ENCODE peak calls at places on chromosomes 12 and 14, in six cellular contexts. One of them, this sample, is unnamed.

GRCh38 chr14:103199141-103199540 is 75.9 kb downstream of the TNFAIP2 start:
- DNase-seq in GM12878: no peak
- DNase-seq in HCT116: no peak
- DNase-seq in A549: no peak
- DNase-seq in K562: no peak
- DNase-seq in HepG2: no peak
- DNase-seq in this sample: no peak

GRCh38 chr12:20342111-20342510 is 26.2 kb upstream of the PDE3A start:
- DNase-seq in GM12878: no peak
- DNase-seq in HCT116: no peak
- DNase-seq in A549: no peak
- DNase-seq in K562: no peak
- DNase-seq in HepG2: no peak
- DNase-seq in this sample: no peak

GRCh38 chr12:108854453-108855283 is 2.7 kb downstream of the SSH1 start:
- DNase-seq in GM12878: peak; percentile 83
- DNase-seq in HCT116: peak; percentile 98
- DNase-seq in A549: peak; percentile 75
- DNase-seq in K562: peak; percentile 54
- DNase-seq in HepG2: no peak
- DNase-seq in this sample: no peak

GRCh38 chr12:50922820-50923219 is 29.5 kb upstream of the HIGD1C start:
- DNase-seq in GM12878: no peak
- DNase-seq in HCT116: no peak
- DNase-seq in A549: no peak
- DNase-seq in K562: no peak
- DNase-seq in HepG2: no peak
- DNase-seq in this sample: no peak

GRCh38 chr12:124571556-124571955 is 4.1 kb upstream of the NCOR2 start:
- DNase-seq in GM12878: no peak
- DNase-seq in HCT116: no peak
- DNase-seq in A549: no peak
- DNase-seq in K562: no peak
- DNase-seq in HepG2: no peak
- DNase-seq in this sample: no peak

GRCh38 chr14:31090872-31091764 is 64.9 kb upstream of the STRN3 start:
- DNase-seq in GM12878: no peak
- DNase-seq in HCT116: no peak
- DNase-seq in A549: peak; percentile 9
- DNase-seq in K562: no peak
- DNase-seq in HepG2: peak; percentile 97
- DNase-seq in this sample: no peak

GRCh38 chr12:110543252-110543959 is 39.7 kb downstream of the PPTC7 start:
- DNase-seq in GM12878: peak; percentile 90
- DNase-seq in HCT116: no peak
- DNase-seq in A549: no peak
- DNase-seq in K562: no peak
- DNase-seq in HepG2: no peak
- DNase-seq in this sample: no peak

GRCh38 chr12:52168019-52168717 is 23.6 kb downstream of the KRT80 start:
- DNase-seq in GM12878: no peak
- DNase-seq in HCT116: no peak
- DNase-seq in A549: peak; percentile 57
- DNase-seq in K562: no peak
- DNase-seq in HepG2: peak; percentile 44
- DNase-seq in this sample: no peak

GRCh38 chr14:59529189-59529588 is 44.9 kb downstream of the JKAMP start:
- DNase-seq in GM12878: no peak
- DNase-seq in HCT116: no peak
- DNase-seq in A549: no peak
- DNase-seq in K562: no peak
- DNase-seq in HepG2: no peak
- DNase-seq in this sample: no peak

GRCh38 chr12:70556179-70556869 is 80.9 kb downstream of the PTPRB start:
- DNase-seq in GM12878: no peak
- DNase-seq in HCT116: peak; percentile 38
- DNase-seq in A549: no peak
- DNase-seq in K562: no peak
- DNase-seq in HepG2: no peak
- DNase-seq in this sample: no peak

GRCh38 chr14:104934380-104934733 is 9.7 kb downstream of the PLD4 start:
- DNase-seq in GM12878: no peak
- DNase-seq in HCT116: no peak
- DNase-seq in A549: no peak
- DNase-seq in K562: no peak
- DNase-seq in HepG2: no peak
- DNase-seq in this sample: no peak

GRCh38 chr14:94109915-94110250 is 653 bp upstream of the IFI27 start:
- DNase-seq in GM12878: no peak
- DNase-seq in HCT116: no peak
- DNase-seq in A549: no peak
- DNase-seq in K562: no peak
- DNase-seq in HepG2: no peak
- DNase-seq in this sample: no peak

GRCh38 chr12:49674318-49674985 is 32.8 kb downstream of the FMNL3 start:
- DNase-seq in GM12878: no peak
- DNase-seq in HCT116: no peak
- DNase-seq in A549: no peak
- DNase-seq in K562: no peak
- DNase-seq in HepG2: no peak
- DNase-seq in this sample: no peak

GRCh38 chr14:46580941-46581671 is 70.5 kb downstream of the RPL10L start:
- DNase-seq in GM12878: no peak
- DNase-seq in HCT116: peak; percentile 31
- DNase-seq in A549: no peak
- DNase-seq in K562: peak; percentile 25
- DNase-seq in HepG2: peak; percentile 16
- DNase-seq in this sample: peak; percentile 65

GRCh38 chr12:68042212-68042699 is 53.0 kb downstream of the IFNG-AS1 start:
- DNase-seq in GM12878: peak; percentile 65
- DNase-seq in HCT116: no peak
- DNase-seq in A549: no peak
- DNase-seq in K562: no peak
- DNase-seq in HepG2: peak; percentile 3
- DNase-seq in this sample: no peak

GRCh38 chr12:83476695-83477094 is 790.0 kb downstream of the TMTC2 start:
- DNase-seq in GM12878: no peak
- DNase-seq in HCT116: no peak
- DNase-seq in A549: no peak
- DNase-seq in K562: no peak
- DNase-seq in HepG2: no peak
- DNase-seq in this sample: no peak

GRCh38 chr12:131229426-131230339 is 276.0 kb downstream of the ADGRD1 start:
- DNase-seq in GM12878: no peak
- DNase-seq in HCT116: no peak
- DNase-seq in A549: no peak
- DNase-seq in K562: peak; percentile 93
- DNase-seq in HepG2: no peak
- DNase-seq in this sample: peak; percentile 74

GRCh38 chr12:116420476-116420875 is 138.7 kb upstream of the MAP1LC3B2 start:
- DNase-seq in GM12878: no peak
- DNase-seq in HCT116: no peak
- DNase-seq in A549: no peak
- DNase-seq in K562: no peak
- DNase-seq in HepG2: no peak
- DNase-seq in this sample: no peak

DNA sequence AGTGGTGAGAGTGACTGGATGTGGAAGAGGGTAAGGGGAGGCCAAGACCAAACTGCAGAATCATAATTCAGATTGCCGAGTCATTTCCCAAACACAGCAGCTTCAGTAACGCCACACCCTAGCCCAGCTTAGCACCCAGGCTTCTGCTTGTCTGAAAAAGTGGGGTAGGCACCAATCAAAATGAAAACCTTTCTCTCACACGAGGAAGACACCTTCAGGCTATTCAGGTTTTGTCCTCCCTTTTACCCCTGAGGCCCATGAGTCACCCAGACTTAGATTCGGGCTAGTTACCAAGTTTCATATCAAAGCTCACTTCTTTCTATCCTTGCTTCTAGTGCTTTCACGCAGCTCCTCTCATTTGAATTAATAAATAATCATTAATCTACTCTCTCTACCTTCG is 306.0 kb downstream of the DAD1 start:
- DNase-seq in GM12878: no peak
- DNase-seq in HCT116: no peak
- DNase-seq in A549: no peak
- DNase-seq in K562: no peak
- DNase-seq in HepG2: no peak
- DNase-seq in this sample: no peak
- H3K4me2 ChIP-seq in GM12878: no peak overlapping the region
- H3K4me2 ChIP-seq in HCT116: peak overlapping the region; percentile 19
- H3K4me2 ChIP-seq in A549: peak overlapping the region; percentile 21
- H3K4me2 ChIP-seq in K562: no peak overlapping the region
- H3K4me2 ChIP-seq in HepG2: no peak overlapping the region
- H3K4me2 ChIP-seq in this sample: no peak overlapping the region

DNA sequence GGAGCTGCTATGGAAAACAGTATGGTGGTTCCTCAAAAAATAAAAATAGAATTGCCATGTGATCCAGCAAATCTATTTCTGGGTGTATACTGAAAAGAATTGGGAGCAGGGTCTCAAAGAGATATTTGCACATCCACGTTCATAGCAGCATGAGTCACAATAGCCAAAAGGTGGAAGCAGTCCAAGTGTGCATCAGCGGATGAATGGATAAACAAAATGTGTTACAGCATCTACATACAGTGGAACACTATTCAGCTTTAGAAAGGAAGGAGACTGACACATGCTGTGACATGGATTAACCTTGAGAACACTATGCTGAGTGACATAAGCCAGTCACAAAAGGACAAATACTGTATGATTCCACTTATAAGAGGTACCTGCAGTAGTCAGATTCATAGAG is 17.9 kb upstream of the TBC1D30 start:
- DNase-seq in GM12878: no peak
- DNase-seq in HCT116: no peak
- DNase-seq in A549: no peak
- DNase-seq in K562: no peak
- DNase-seq in HepG2: no peak
- DNase-seq in this sample: no peak
- TF ChIP-seq REST in GM12878: no peak
- TF ChIP-seq REST in HCT116: no peak
- TF ChIP-seq REST in A549: no peak
- TF ChIP-seq REST in K562: no peak
- TF ChIP-seq REST in HepG2: no peak
- TF ChIP-seq REST in this sample: no peak

DNA sequence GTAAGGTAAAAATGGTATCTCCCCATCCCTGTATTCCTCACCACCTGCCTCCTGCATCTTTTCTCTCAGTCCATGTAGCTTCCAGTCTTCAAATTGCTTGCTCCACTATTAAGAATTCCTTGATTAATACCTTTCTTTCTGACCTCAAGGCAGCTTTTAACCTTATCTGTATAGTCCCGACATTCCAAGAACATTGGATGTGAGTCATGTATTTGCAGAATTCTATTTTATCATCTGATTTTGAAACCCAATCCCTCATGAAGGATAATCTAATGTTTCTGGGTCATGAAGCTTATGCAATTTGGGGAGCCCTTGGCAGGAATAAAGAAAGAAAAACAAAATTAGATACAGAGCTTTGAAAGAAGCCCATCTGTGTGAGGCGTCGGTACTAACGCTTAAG is 63.4 kb upstream of the CCND2 start:
- DNase-seq in GM12878: no peak
- DNase-seq in HCT116: no peak
- DNase-seq in A549: no peak
- DNase-seq in K562: no peak
- DNase-seq in HepG2: no peak
- DNase-seq in this sample: no peak
- H3K4me2 ChIP-seq in GM12878: no peak overlapping the region
- H3K4me2 ChIP-seq in HCT116: no peak overlapping the region
- H3K4me2 ChIP-seq in A549: no peak overlapping the region
- H3K4me2 ChIP-seq in K562: no peak overlapping the region
- H3K4me2 ChIP-seq in HepG2: no peak overlapping the region
- H3K4me2 ChIP-seq in this sample: no peak overlapping the region

GRCh38 chr12:41532072-41532471 is 344.0 kb downstream of the PDZRN4 start:
- DNase-seq in GM12878: no peak
- DNase-seq in HCT116: no peak
- DNase-seq in A549: no peak
- DNase-seq in K562: no peak
- DNase-seq in HepG2: no peak
- DNase-seq in this sample: no peak
- TF ChIP-seq REST in GM12878: no peak
- TF ChIP-seq REST in HCT116: no peak
- TF ChIP-seq REST in A549: no peak
- TF ChIP-seq REST in K562: no peak
- TF ChIP-seq REST in HepG2: no peak
- TF ChIP-seq REST in this sample: no peak

GRCh38 chr12:47077206-47078085 is 2.0 kb upstream of the PCED1B start:
- DNase-seq in GM12878: no peak
- DNase-seq in HCT116: no peak
- DNase-seq in A549: no peak
- DNase-seq in K562: no peak
- DNase-seq in HepG2: no peak
- DNase-seq in this sample: no peak
- H3K4me2 ChIP-seq in GM12878: no peak overlapping the region
- H3K4me2 ChIP-seq in HCT116: no peak overlapping the region
- H3K4me2 ChIP-seq in A549: peak overlapping the region; percentile 89
- H3K4me2 ChIP-seq in K562: no peak overlapping the region
- H3K4me2 ChIP-seq in HepG2: no peak overlapping the region
- H3K4me2 ChIP-seq in this sample: no peak overlapping the region

GRCh38 chr14:38887696-38888095 is 215.3 kb downstream of the SEC23A start:
- DNase-seq in GM12878: no peak
- DNase-seq in HCT116: no peak
- DNase-seq in A549: no peak
- DNase-seq in K562: no peak
- DNase-seq in HepG2: no peak
- DNase-seq in this sample: peak; percentile 10
- TF ChIP-seq REST in GM12878: no peak
- TF ChIP-seq REST in HCT116: no peak
- TF ChIP-seq REST in A549: no peak
- TF ChIP-seq REST in K562: no peak
- TF ChIP-seq REST in HepG2: no peak
- TF ChIP-seq REST in this sample: no peak

This sample was measured in GM23338.